ENCODE peak calls at places on chromosomes 5 and 9, in four cellular contexts. One of them, this sample, is unnamed.

GRCh38 chr5:11281842-11282241 is 520.8 kb upstream of the DAP start:
- DNase-seq in fibroblast of the aortic adventitia: no peak
- DNase-seq in mucosa of descending colon: no peak
- DNase-seq in PC-3: no peak
- DNase-seq in this sample: no peak

GRCh38 chr9:124062172-124062571 is 50.6 kb downstream of the LHX2 start:
- DNase-seq in fibroblast of the aortic adventitia: no peak
- DNase-seq in mucosa of descending colon: no peak
- DNase-seq in PC-3: no peak
- DNase-seq in this sample: no peak

GRCh38 chr5:31573494-31573893 is 41.4 kb downstream of the C5orf22 start:
- DNase-seq in fibroblast of the aortic adventitia: no peak
- DNase-seq in mucosa of descending colon: no peak
- DNase-seq in PC-3: no peak
- DNase-seq in this sample: no peak

GRCh38 chr5:131260895-131261294 is 3.0 kb upstream of the CDC42SE2 start:
- DNase-seq in fibroblast of the aortic adventitia: no peak
- DNase-seq in mucosa of descending colon: no peak
- DNase-seq in PC-3: no peak
- DNase-seq in this sample: peak

GRCh38 chr5:147303251-147303650 is 68.4 kb downstream of the STK32A start:
- DNase-seq in fibroblast of the aortic adventitia: peak
- DNase-seq in mucosa of descending colon: no peak
- DNase-seq in PC-3: peak
- DNase-seq in this sample: peak

GRCh38 chr5:180194410-180195345 is 14.3 kb downstream of the RASGEF1C start:
- DNase-seq in fibroblast of the aortic adventitia: no peak
- DNase-seq in mucosa of descending colon: no peak
- DNase-seq in PC-3: no peak
- DNase-seq in this sample: no peak

GRCh38 chr5:133751846-133752245 is 139.5 kb upstream of the FSTL4 start:
- DNase-seq in fibroblast of the aortic adventitia: no peak
- DNase-seq in mucosa of descending colon: no peak
- DNase-seq in PC-3: no peak
- DNase-seq in this sample: no peak

GRCh38 chr5:139635606-139636206 is 12.4 kb upstream of the CXXC5 start:
- DNase-seq in fibroblast of the aortic adventitia: peak
- DNase-seq in mucosa of descending colon: peak
- DNase-seq in PC-3: peak
- DNase-seq in this sample: peak

GRCh38 chr9:71465392-71465791 is 302.9 kb downstream of the CEMIP2 start:
- DNase-seq in fibroblast of the aortic adventitia: no peak
- DNase-seq in mucosa of descending colon: no peak
- DNase-seq in PC-3: no peak
- DNase-seq in this sample: no peak

GRCh38 chr5:181134259-181134658 is 3.3 kb upstream of the OR2V1 start:
- DNase-seq in fibroblast of the aortic adventitia: no peak
- DNase-seq in mucosa of descending colon: no peak
- DNase-seq in PC-3: no peak
- DNase-seq in this sample: no peak

GRCh38 chr5:41935544-41935943 is 10.5 kb downstream of the FBXO4 start:
- DNase-seq in fibroblast of the aortic adventitia: no peak
- DNase-seq in mucosa of descending colon: no peak
- DNase-seq in PC-3: no peak
- DNase-seq in this sample: no peak

GRCh38 chr5:82244854-82245635 is 33.1 kb downstream of the RPS23 start:
- DNase-seq in fibroblast of the aortic adventitia: no peak
- DNase-seq in mucosa of descending colon: no peak
- DNase-seq in PC-3: no peak
- DNase-seq in this sample: peak

GRCh38 chr9:93672622-93673270 is 96.4 kb downstream of the PHF2 start:
- DNase-seq in fibroblast of the aortic adventitia: peak
- DNase-seq in mucosa of descending colon: no peak
- DNase-seq in PC-3: no peak
- DNase-seq in this sample: no peak

GRCh38 chr5:157193699-157194424 is 13.2 kb downstream of the ITK start:
- DNase-seq in fibroblast of the aortic adventitia: no peak
- DNase-seq in mucosa of descending colon: no peak
- DNase-seq in PC-3: no peak
- DNase-seq in this sample: no peak

GRCh38 chr9:107782381-107782780 is 292.8 kb upstream of the KLF4 start:
- DNase-seq in fibroblast of the aortic adventitia: peak
- DNase-seq in mucosa of descending colon: no peak
- DNase-seq in PC-3: no peak
- DNase-seq in this sample: peak

GRCh38 chr9:132672413-132672690 is 2.1 kb downstream of the GTF3C4 start:
- DNase-seq in fibroblast of the aortic adventitia: peak
- DNase-seq in mucosa of descending colon: no peak
- DNase-seq in PC-3: peak
- DNase-seq in this sample: peak

GRCh38 chr5:137791387-137791786 is 37.2 kb upstream of the HNRNPA0 start:
- DNase-seq in fibroblast of the aortic adventitia: no peak
- DNase-seq in mucosa of descending colon: no peak
- DNase-seq in PC-3: no peak
- DNase-seq in this sample: no peak

GRCh38 chr5:4553130-4553529 is 587.0 kb upstream of the ADAMTS16 start:
- DNase-seq in fibroblast of the aortic adventitia: no peak
- DNase-seq in mucosa of descending colon: no peak
- DNase-seq in PC-3: no peak
- DNase-seq in this sample: no peak

GRCh38 chr5:78574157-78574673 is 74.4 kb downstream of the LHFPL2 start:
- DNase-seq in fibroblast of the aortic adventitia: no peak
- DNase-seq in mucosa of descending colon: no peak
- DNase-seq in PC-3: no peak
- DNase-seq in this sample: peak

GRCh38 chr5:72032769-72033168 is 74.5 kb upstream of the MAP1B start:
- DNase-seq in fibroblast of the aortic adventitia: no peak
- DNase-seq in mucosa of descending colon: no peak
- DNase-seq in PC-3: no peak
- DNase-seq in this sample: no peak

GRCh38 chr9:123061216-123061615 is 27.7 kb downstream of the GPR21 start:
- DNase-seq in fibroblast of the aortic adventitia: no peak
- DNase-seq in mucosa of descending colon: no peak
- DNase-seq in PC-3: no peak
- DNase-seq in this sample: no peak

GRCh38 chr5:561408-561807 is 37.2 kb upstream of the SLC9A3 start:
- DNase-seq in fibroblast of the aortic adventitia: no peak
- DNase-seq in mucosa of descending colon: no peak
- DNase-seq in PC-3: no peak
- DNase-seq in this sample: no peak

GRCh38 chr5:54390015-54390414 is 65.5 kb upstream of the HSPB3 start:
- DNase-seq in fibroblast of the aortic adventitia: peak
- DNase-seq in mucosa of descending colon: no peak
- DNase-seq in PC-3: peak
- DNase-seq in this sample: peak

GRCh38 chr5:57199866-57200265 is 26.0 kb downstream of the GPBP1 start:
- DNase-seq in fibroblast of the aortic adventitia: no peak
- DNase-seq in mucosa of descending colon: no peak
- DNase-seq in PC-3: no peak
- DNase-seq in this sample: no peak

GRCh38 chr5:134022333-134022732 is 17.6 kb upstream of the VDAC1 start:
- DNase-seq in fibroblast of the aortic adventitia: no peak
- DNase-seq in mucosa of descending colon: no peak
- DNase-seq in PC-3: no peak
- DNase-seq in this sample: no peak

GRCh38 chr9:4750021-4750673 is 9.1 kb upstream of the AK3 start:
- DNase-seq in fibroblast of the aortic adventitia: peak
- DNase-seq in mucosa of descending colon: no peak
- DNase-seq in PC-3: peak
- DNase-seq in this sample: peak

GRCh38 chr5:1545126-1545797 is 21.5 kb upstream of the LPCAT1 start:
- DNase-seq in fibroblast of the aortic adventitia: no peak
- DNase-seq in mucosa of descending colon: no peak
- DNase-seq in PC-3: no peak
- DNase-seq in this sample: no peak

GRCh38 chr9:121292801-121293241 is 24.9 kb downstream of the GSN start:
- DNase-seq in fibroblast of the aortic adventitia: no peak
- DNase-seq in mucosa of descending colon: no peak
- DNase-seq in PC-3: no peak
- DNase-seq in this sample: no peak

GRCh38 chr5:106956901-106957300 is 713.8 kb downstream of the EFNA5 start:
- DNase-seq in fibroblast of the aortic adventitia: no peak
- DNase-seq in mucosa of descending colon: no peak
- DNase-seq in PC-3: no peak
- DNase-seq in this sample: no peak

GRCh38 chr5:135067587-135067986 is 33.6 kb upstream of the PITX1 start:
- DNase-seq in fibroblast of the aortic adventitia: no peak
- DNase-seq in mucosa of descending colon: no peak
- DNase-seq in PC-3: no peak
- DNase-seq in this sample: no peak

GRCh38 chr9:9299134-9299533 is 1313.7 kb downstream of the PTPRD start:
- DNase-seq in fibroblast of the aortic adventitia: no peak
- DNase-seq in mucosa of descending colon: no peak
- DNase-seq in PC-3: no peak
- DNase-seq in this sample: no peak

GRCh38 chr5:177393206-177393765 is 7.2 kb downstream of the PFN3 start:
- DNase-seq in fibroblast of the aortic adventitia: no peak
- DNase-seq in mucosa of descending colon: no peak
- DNase-seq in PC-3: no peak
- DNase-seq in this sample: no peak

GRCh38 chr9:129490583-129491485 is 130.1 kb downstream of the C9orf50 start:
- DNase-seq in fibroblast of the aortic adventitia: no peak
- DNase-seq in mucosa of descending colon: peak
- DNase-seq in PC-3: no peak
- DNase-seq in this sample: no peak

GRCh38 chr9:137496601-137497375 is 37.7 kb upstream of the NSMF start:
- DNase-seq in fibroblast of the aortic adventitia: no peak
- DNase-seq in mucosa of descending colon: peak
- DNase-seq in PC-3: no peak
- DNase-seq in this sample: no peak

GRCh38 chr5:134055015-134055414 is 50.2 kb upstream of the VDAC1 start:
- DNase-seq in fibroblast of the aortic adventitia: no peak
- DNase-seq in mucosa of descending colon: no peak
- DNase-seq in PC-3: no peak
- DNase-seq in this sample: no peak

GRCh38 chr5:131357739-131358561 is 94.1 kb downstream of the CDC42SE2 start:
- DNase-seq in fibroblast of the aortic adventitia: no peak
- DNase-seq in mucosa of descending colon: no peak
- DNase-seq in PC-3: no peak
- DNase-seq in this sample: no peak

DNA sequence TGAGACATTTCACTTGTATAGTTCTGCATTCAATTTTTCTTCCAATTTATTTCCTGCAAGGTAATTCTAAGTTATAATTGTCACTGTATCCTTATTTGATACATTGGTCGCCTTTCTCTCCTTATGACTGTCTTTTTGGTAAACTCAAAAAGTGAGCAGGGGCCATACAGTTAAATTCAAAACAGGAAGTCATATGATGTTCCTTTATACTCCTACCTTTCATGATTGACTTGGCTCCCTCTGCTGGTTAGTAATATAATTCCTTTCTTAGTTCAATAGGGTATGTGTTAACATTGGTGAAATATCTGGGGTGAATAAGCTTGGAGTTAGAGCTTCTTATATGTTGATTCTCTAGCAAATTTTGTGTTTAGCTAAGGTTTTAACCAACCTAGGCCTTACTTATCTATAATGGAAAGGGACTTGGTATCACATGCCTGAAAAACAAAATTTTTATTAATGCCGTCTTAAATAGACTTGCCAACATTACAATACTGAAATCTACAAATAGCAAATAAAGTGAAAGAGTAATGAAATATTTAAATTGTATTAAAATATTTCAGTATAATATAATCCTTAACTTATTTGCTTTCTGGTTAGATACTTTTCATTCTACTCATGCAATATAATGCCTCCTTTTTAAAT is 6.0 kb upstream of the NIPBL start:
- DNase-seq in fibroblast of the aortic adventitia: peak
- DNase-seq in mucosa of descending colon: no peak
- DNase-seq in PC-3: peak
- DNase-seq in this sample: peak
- H3K4me3 ChIP-seq in fibroblast of the aortic adventitia: no peak
- H3K4me3 ChIP-seq in mucosa of descending colon: no peak
- H3K4me3 ChIP-seq in PC-3: no peak
- H3K4me3 ChIP-seq in this sample: no peak

GRCh38 chr9:127144670-127145458 is 22.4 kb upstream of the ANGPTL2 start:
- DNase-seq in fibroblast of the aortic adventitia: peak
- DNase-seq in mucosa of descending colon: no peak
- DNase-seq in PC-3: no peak
- DNase-seq in this sample: no peak
- TF ChIP-seq CTCF in fibroblast of the aortic adventitia: no peak
- TF ChIP-seq CTCF in mucosa of descending colon: no peak
- TF ChIP-seq CTCF in PC-3: no peak
- TF ChIP-seq CTCF in this sample: no peak

DNA sequence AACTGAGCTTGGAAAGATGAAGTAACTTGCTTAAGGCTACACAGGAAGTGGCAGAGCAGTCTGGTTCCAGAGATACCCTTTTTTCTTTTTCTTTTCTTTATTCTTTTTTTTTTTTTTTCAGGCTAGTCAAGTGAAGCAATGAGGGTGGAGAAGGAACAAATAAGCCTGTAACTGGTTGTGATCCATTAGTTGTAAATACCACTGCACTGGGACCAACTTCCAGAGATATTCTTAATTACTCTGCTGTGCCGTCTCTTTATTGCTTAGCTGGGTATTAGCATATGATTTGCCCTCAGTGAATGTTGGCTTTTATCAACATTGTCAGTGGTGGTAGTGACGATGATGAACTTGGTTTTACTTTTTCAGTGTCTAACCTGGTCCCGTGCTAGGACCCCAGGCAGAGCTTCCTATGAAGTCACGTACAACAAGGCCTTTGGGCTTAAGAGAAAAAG is 26.7 kb downstream of the LNPEP start:
- DNase-seq in fibroblast of the aortic adventitia: no peak
- DNase-seq in mucosa of descending colon: no peak
- DNase-seq in PC-3: no peak
- DNase-seq in this sample: no peak
- H3K4me3 ChIP-seq in fibroblast of the aortic adventitia: no peak
- H3K4me3 ChIP-seq in mucosa of descending colon: no peak
- H3K4me3 ChIP-seq in PC-3: no peak
- H3K4me3 ChIP-seq in this sample: no peak

GRCh38 chr9:101119206-101119819 is 90.8 kb downstream of the PLPPR1 start:
- DNase-seq in fibroblast of the aortic adventitia: peak
- DNase-seq in mucosa of descending colon: peak
- DNase-seq in PC-3: peak
- DNase-seq in this sample: peak

GRCh38 chr9:101114317-101114716 is 85.8 kb downstream of the PLPPR1 start:
- DNase-seq in fibroblast of the aortic adventitia: no peak
- DNase-seq in mucosa of descending colon: no peak
- DNase-seq in PC-3: no peak
- DNase-seq in this sample: no peak

GRCh38 chr9:101117091-101117490 is 88.6 kb downstream of the PLPPR1 start:
- DNase-seq in fibroblast of the aortic adventitia: no peak
- DNase-seq in mucosa of descending colon: no peak
- DNase-seq in PC-3: no peak
- DNase-seq in this sample: no peak

DNA sequence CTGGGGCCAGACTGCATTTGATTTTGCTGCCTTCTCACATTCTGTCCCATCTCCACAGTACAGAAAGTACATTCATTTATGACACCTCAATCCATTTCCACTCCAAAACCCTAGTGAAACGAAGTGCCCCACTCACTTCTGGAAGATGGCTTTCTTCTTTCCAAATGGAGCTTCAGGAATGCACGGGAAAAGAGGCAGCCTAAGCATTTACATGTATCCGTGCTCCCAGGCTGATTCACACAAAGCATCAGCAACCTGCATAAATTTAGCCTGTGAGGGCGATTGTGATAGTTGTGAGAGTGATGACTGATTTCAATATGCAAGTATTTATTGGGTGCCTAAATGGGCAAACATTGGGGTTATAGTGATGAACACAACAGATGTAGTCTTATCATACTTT is 86.5 kb downstream of the PLPPR1 start:
- DNase-seq in fibroblast of the aortic adventitia: no peak
- DNase-seq in mucosa of descending colon: no peak
- DNase-seq in PC-3: no peak
- DNase-seq in this sample: no peak
- TF ChIP-seq CTCF in fibroblast of the aortic adventitia: no peak
- TF ChIP-seq CTCF in mucosa of descending colon: no peak
- TF ChIP-seq CTCF in PC-3: no peak
- TF ChIP-seq CTCF in this sample: no peak